ENCODE peak calls at places on chromosomes 3 and 15, in four cellular contexts. T is right cardiac atrium, R is PC-9, C is cardiac muscle cell. X is an unnamed sample.
A peak's percentile ranks its signal among the peaks of the same experiment; 100 is the strongest.

GRCh38 chr3:128432898-128433629 is 33.6 kb downstream of the DNAJB8 start:
- DNase-seq in C (peak; percentile 59), T (no peak), R (peak; percentile 60), X (no peak)

GRCh38 chr3:8972614-8973013 is 9.3 kb upstream of the RAD18 start:
- DNase-seq in T (no peak), R (no peak), C (no peak), X (no peak)

GRCh38 chr3:15151166-15151565 is 52.2 kb upstream of the RBSN start:
- DNase-seq in T (no peak), C (no peak), R (no peak), X (no peak)

GRCh38 chr3:14991818-14992612 is 44.6 kb downstream of the NR2C2 start:
- DNase-seq in R (no peak), C (no peak), T (no peak), X (no peak)

GRCh38 chr3:8709287-8709686 is 24.3 kb upstream of the CAV3 start:
- DNase-seq in C (no peak), R (no peak), T (no peak), X (no peak)

GRCh38 chr3:15501126-15501525 is 20.4 kb downstream of the COLQ start:
- DNase-seq in R (no peak), C (peak; percentile 44), T (no peak), X (no peak)

GRCh38 chr15:79777916-79778315 is 118.9 kb downstream of the MTHFS start:
- DNase-seq in R (no peak), C (no peak), T (no peak), X (no peak)

GRCh38 chr15:72491768-72492167 is 17.6 kb downstream of the ARIH1 start:
- DNase-seq in T (no peak), C (no peak), R (no peak), X (no peak)

GRCh38 chr3:175777965-175778364 is 918.8 kb downstream of the NAALADL2 start:
- DNase-seq in R (no peak), T (no peak), C (no peak), X (no peak)

GRCh38 chr15:82178061-82178460 is 84.5 kb downstream of the EFL1 start:
- DNase-seq in T (no peak), R (no peak), C (no peak), X (no peak)

GRCh38 chr3:10548997-10549396 is 43.6 kb upstream of the ATP2B2 start:
- DNase-seq in T (no peak), R (no peak), C (no peak), X (no peak)

GRCh38 chr15:33393552-33393951 is 82.8 kb downstream of the RYR3 start:
- DNase-seq in T (no peak), R (no peak), C (no peak), X (no peak)

GRCh38 chr3:188026191-188026968 is 127.6 kb upstream of the LPP start:
- DNase-seq in C (no peak), R (no peak), T (no peak), X (no peak)

GRCh38 chr3:5250467-5251195 is 63.1 kb downstream of the EDEM1 start:
- DNase-seq in T (no peak), R (peak; percentile 8), C (no peak), X (no peak)
- H3K4me3 ChIP-seq in T (peak overlapping the region; percentile 38), R (no peak overlapping the region), C (no peak overlapping the region), X (peak overlapping the region; percentile 55)

DNA sequence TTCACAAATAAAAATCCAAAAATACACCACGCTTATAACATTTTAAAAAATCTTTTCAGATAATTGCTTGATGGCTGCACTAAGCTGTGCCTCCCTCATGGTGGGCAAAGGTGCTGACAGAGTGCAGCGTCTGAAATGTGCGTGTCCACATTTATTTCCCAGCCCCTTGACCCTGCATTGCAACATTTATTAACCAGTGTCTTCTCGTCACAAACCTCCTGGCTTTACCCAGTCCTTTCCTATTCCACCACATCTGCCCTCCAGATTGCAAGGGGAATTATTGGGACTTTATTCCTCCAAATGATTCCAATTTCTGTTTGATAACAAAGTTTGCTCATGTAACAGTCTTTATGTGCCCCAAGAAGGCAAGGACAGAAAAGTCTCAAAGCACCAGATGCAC is 5.5 kb downstream of the RASGRP1 start:
- DNase-seq in T (no peak), C (no peak), R (no peak), X (no peak)
- H3K4me1 ChIP-seq in T (no peaks in the 10 kb centered on the region), C (peaks cover 22% of the 10 kb centered on the region), R (no peaks in the 10 kb centered on the region), X (peaks cover 7% of the 10 kb centered on the region)

DNA sequence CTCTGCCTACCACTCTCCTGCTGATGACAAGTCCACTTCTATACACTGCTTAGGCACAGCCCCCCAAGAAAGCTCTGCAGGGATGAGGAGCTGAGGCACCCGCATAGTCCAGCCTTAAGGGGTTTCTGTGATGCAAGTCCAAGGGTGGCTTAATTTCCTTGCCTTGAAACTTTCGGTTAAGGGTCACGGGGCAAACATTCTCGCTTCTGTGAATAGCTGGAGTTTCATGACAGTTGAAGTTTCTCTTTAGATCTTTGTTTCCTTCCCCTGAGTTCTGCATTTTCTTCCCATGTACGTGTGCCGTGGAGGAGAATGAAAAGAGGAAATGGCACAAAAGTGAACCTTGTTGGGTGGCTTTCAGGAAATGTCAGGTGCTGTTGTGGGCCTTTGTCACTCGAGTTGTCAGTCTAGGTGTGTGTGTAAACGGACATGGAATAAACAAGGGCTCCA is 7.0 kb downstream of the GPR160 start:
- DNase-seq in R (no peak), T (no peak), C (no peak), X (no peak)
- H3K4me3 ChIP-seq in R (no peak overlapping the region), T (no peak overlapping the region), C (no peak overlapping the region), X (no peak overlapping the region)

DNA sequence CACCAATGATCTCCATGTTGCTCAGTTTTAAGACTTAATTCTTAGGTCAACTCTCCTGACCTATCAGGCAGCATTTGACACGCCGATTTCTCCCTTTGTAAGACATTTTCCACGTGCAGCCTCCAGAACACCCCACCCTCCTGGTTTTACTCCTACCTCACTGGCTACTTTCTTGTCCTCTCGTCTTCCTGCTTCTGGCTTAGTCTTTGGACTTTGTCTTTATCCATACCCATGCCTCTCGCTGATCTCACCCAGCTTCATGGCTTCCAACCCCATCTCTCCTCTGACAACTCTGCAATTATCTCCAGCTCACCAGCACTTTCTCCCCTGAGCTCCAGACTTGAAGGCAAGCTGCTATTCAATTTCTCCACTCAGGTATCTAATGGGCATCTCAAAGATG is 99.3 kb upstream of the UMPS start:
- DNase-seq in R (no peak), C (no peak), T (no peak), X (no peak)
- H3K4me1 ChIP-seq in R (peaks cover 18% of the 10 kb centered on the region), C (peaks cover 51% of the 10 kb centered on the region), T (peaks cover 4% of the 10 kb centered on the region), X (no peaks in the 10 kb centered on the region)

DNA sequence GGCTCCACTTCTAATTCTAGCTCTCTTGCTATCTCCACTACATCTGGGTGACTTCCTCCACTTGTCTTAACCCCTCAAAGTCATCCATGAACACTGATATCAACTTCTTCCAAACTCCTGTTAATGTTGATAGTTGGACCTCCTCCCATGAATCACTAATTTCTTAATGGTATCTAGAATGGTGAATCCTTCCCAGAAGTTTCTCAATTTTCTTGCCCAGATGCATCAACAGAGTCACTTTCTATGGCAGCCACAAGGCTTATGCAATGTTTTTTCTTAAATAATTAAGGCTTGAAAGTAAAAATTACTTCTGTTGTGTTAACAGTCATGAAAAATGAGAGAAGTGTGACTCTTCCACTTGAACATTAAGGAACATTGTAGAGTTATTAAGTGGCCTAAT is 164.3 kb downstream of the PCCB start:
- DNase-seq in T (no peak), R (no peak), C (no peak), X (no peak)
- H3K4me3 ChIP-seq in T (no peak overlapping the region), R (no peak overlapping the region), C (no peak overlapping the region), X (no peak overlapping the region)

DNA sequence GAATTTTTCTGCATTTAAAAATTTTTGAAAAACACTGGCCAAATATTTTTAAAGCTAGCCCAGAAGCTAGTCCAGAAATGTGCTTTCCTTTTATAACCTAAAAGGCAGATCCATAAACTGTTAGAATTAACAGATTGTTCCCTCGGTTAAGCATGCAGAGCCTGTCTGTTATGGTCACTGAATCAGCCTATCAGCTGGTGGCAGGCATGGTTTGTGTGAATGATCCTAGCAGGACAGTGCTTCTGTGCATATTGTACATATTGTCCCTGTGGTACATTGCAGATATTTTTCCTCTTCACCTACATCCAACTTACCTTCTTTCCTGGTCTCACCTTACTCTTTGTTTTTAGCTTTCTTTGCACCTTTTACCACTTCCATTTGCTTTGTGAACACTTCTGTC is 53.3 kb downstream of the RARB start:
- DNase-seq in C (no peak), R (no peak), T (no peak), X (no peak)
- H3K4me1 ChIP-seq in C (peaks cover 69% of the 10 kb centered on the region), R (no peaks in the 10 kb centered on the region), T (no peaks in the 10 kb centered on the region), X (peaks cover 6% of the 10 kb centered on the region)

GRCh38 chr3:112129925-112130637 is 3.0 kb downstream of the GCSAM start:
- DNase-seq in T (no peak), R (no peak), C (no peak), X (no peak)
- H3K4me3 ChIP-seq in T (no peak overlapping the region), R (no peak overlapping the region), C (no peak overlapping the region), X (no peak overlapping the region)

X was measured in esophagus squamous epithelium.